ENCODE peak calls at places on chromosome 19, in eight cellular contexts. N is Peyer's patch; B is T47D; K is WTC11; W is activated T-helper 1 cell treated with anti-CD3 and anti-CD28 coated beads, Interleukin-12 subunit alpha, Interleukin-12 subunit beta, Interleukin-2, Interleukin-4 antibody, amounts not matched to agents 30 ng/mL and 10 ng/mL and 1 ng/mL, durations not matched to agents 14 hours and 24 hours and 36 hours; M is nucleus accumbens; O is NCI-H1694; G is NCI-H1417. F is an unnamed sample.

GRCh38 chr19:48480476-48481190 is 11.5 kb downstream of the CYTH2 start:
- DNase-seq in N (peak), B (no peak), K (peak), W (peak), M (peak), O (no peak), G (no peak), F (no peak)

GRCh38 chr19:3073159-3073563 is 10.9 kb upstream of the TLE5 start:
- DNase-seq in N (no peak), B (peak), K (no peak), W (no peak), M (no peak), O (peak), G (peak), F (no peak)

GRCh38 chr19:47266401-47266885 is 8.2 kb upstream of the INAFM1 start:
- DNase-seq in N (no peak), B (no peak), K (no peak), W (no peak), M (no peak), O (no peak), G (no peak), F (no peak)

GRCh38 chr19:18185538-18185937 is 7.5 kb upstream of the MPV17L2 start:
- DNase-seq in N (no peak), B (no peak), K (no peak), W (no peak), M (no peak), O (no peak), G (no peak), F (no peak)

GRCh38 chr19:32469796-32470195 is 64.2 kb downstream of the DPY19L3 start:
- DNase-seq in N (no peak), B (no peak), K (no peak), W (no peak), M (no peak), O (no peak), G (no peak), F (no peak)

GRCh38 chr19:21314676-21315075 is 14.5 kb downstream of the ZNF708 start:
- DNase-seq in N (no peak), B (no peak), K (no peak), W (no peak), M (peak), O (no peak), G (no peak), F (no peak)

GRCh38 chr19:2796659-2797266 is 11.5 kb downstream of the THOP1 start:
- DNase-seq in N (no peak), B (no peak), K (no peak), W (no peak), M (no peak), O (no peak), G (no peak), F (no peak)

GRCh38 chr19:16726916-16727315 is 7.3 kb downstream of the NWD1 start:
- DNase-seq in N (no peak), B (no peak), K (no peak), W (no peak), M (no peak), O (no peak), G (no peak), F (peak)

GRCh38 chr19:11018179-11018578 is 57.3 kb downstream of the SMARCA4 start:
- DNase-seq in N (peak), B (no peak), K (no peak), W (no peak), M (no peak), O (no peak), G (no peak), F (no peak)

GRCh38 chr19:13284929-13285928 is 135.0 kb downstream of the IER2 start:
- DNase-seq in N (no peak), B (no peak), K (no peak), W (no peak), M (no peak), O (no peak), G (no peak), F (no peak)

GRCh38 chr19:41945135-41945766 is 13.9 kb downstream of the RABAC1 start:
- DNase-seq in N (peak), B (no peak), K (no peak), W (peak), M (no peak), O (no peak), G (no peak), F (no peak)

GRCh38 chr19:51592521-51592920 is 21.4 kb downstream of the ZNF175 start:
- DNase-seq in N (no peak), B (no peak), K (no peak), W (no peak), M (no peak), O (no peak), G (no peak), F (no peak)